ENCODE peak calls at places on chromosomes 13 and 19, in seven cellular contexts. F is caudate nucleus; Z is endodermal cell; Q is heart right ventricle; L is CD4-positive, alpha-beta T cell; G is mesendoderm; V is GM23248. P is an unnamed sample.
A peak's percentile ranks its signal among the peaks of the same experiment; 100 is the strongest.

GRCh38 chr19:53158119-53158656 is 665 bp downstream of the ZNF347 start:
- DNase-seq in Q (peak; percentile 47), G (peak; percentile 70), L (peak; percentile 1), Z (peak; percentile 76), V (peak; percentile 69), F (peak; percentile 12), P (peak; percentile 18)

GRCh38 chr19:5394907-5395505 is 54.4 kb upstream of the PTPRS start:
- DNase-seq in Z (no peak), L (no peak), F (no peak), V (no peak), G (no peak), Q (no peak), P (no peak)

GRCh38 chr13:35378939-35379338 is 97.5 kb downstream of the MAB21L1 start:
- DNase-seq in L (no peak), F (no peak), Z (no peak), G (no peak), Q (no peak), V (peak; percentile 26), P (no peak)

GRCh38 chr19:50461066-50461875 is 15.0 kb upstream of the EMC10 start:
- DNase-seq in G (peak; percentile 72), V (peak; percentile 79), Z (peak; percentile 90), L (peak; percentile 27), Q (peak; percentile 44), F (no peak), P (peak; percentile 26)

GRCh38 chr19:49985926-49986325 is 25.0 kb upstream of the SIGLEC11 start:
- DNase-seq in G (no peak), L (no peak), Z (no peak), V (no peak), F (no peak), Q (no peak), P (no peak)

GRCh38 chr19:48821633-48822032 is 10.8 kb upstream of the BCAT2 start:
- DNase-seq in F (no peak), G (no peak), V (no peak), Q (no peak), L (no peak), Z (no peak), P (no peak)

GRCh38 chr13:61880576-61881283 is 465.1 kb upstream of the PCDH20 start:
- DNase-seq in Q (no peak), G (peak; percentile 83), F (no peak), L (no peak), V (peak; percentile 6), Z (peak; percentile 75), P (no peak)

GRCh38 chr19:10871711-10872550 is 578 bp downstream of the CARM1 start:
- DNase-seq in Q (peak; percentile 47), G (no peak), L (peak; percentile 20), F (no peak), V (peak; percentile 62), Z (peak; percentile 71), P (peak; percentile 53)

GRCh38 chr19:47229674-47230121 is 1.3 kb downstream of the BBC3 start:
- DNase-seq in G (peak; percentile 51), Q (no peak), F (no peak), L (no peak), V (peak; percentile 57), Z (peak; percentile 73), P (peak; percentile 24)

GRCh38 chr13:112350300-112350699 is 25.9 kb upstream of the SPACA7 start:
- DNase-seq in V (no peak), Z (no peak), G (no peak), F (no peak), Q (no peak), L (no peak), P (no peak)

GRCh38 chr13:42007844-42008243 is 40.6 kb upstream of the DGKH start:
- DNase-seq in V (peak; percentile 56), Q (no peak), G (no peak), F (no peak), Z (no peak), L (no peak), P (no peak)

GRCh38 chr19:28655054-28655453 is 557.9 kb downstream of the UQCRFS1 start:
- DNase-seq in F (no peak), L (no peak), Q (no peak), V (no peak), G (no peak), Z (no peak), P (no peak)

GRCh38 chr13:114097504-114097892 is 34.9 kb downstream of the RASA3 start:
- DNase-seq in Z (no peak), G (no peak), F (no peak), Q (no peak), L (no peak), V (no peak), P (no peak)

GRCh38 chr13:39363393-39363792 is 239.6 kb downstream of the LHFPL6 start:
- DNase-seq in Q (no peak), L (no peak), V (no peak), F (no peak), Z (no peak), G (no peak), P (no peak)

GRCh38 chr13:51644649-51645048 is 60.4 kb downstream of the WDFY2 start:
- DNase-seq in V (peak; percentile 75), G (peak; percentile 25), L (no peak), Q (no peak), F (no peak), Z (no peak), P (no peak)

GRCh38 chr13:99312493-99312883 is 5.3 kb upstream of the GPR183 start:
- DNase-seq in Z (no peak), G (no peak), L (no peak), F (no peak), V (peak; percentile 99), Q (peak; percentile 55), P (peak; percentile 14)
- H3K27ac ChIP-seq in Z (no peak overlapping the region), G (no peak overlapping the region), L (no peak overlapping the region), F (peak overlapping the region; percentile 36), V (peak overlapping the region; percentile 94), Q (peak overlapping the region; percentile 20), P (no peak overlapping the region)

DNA sequence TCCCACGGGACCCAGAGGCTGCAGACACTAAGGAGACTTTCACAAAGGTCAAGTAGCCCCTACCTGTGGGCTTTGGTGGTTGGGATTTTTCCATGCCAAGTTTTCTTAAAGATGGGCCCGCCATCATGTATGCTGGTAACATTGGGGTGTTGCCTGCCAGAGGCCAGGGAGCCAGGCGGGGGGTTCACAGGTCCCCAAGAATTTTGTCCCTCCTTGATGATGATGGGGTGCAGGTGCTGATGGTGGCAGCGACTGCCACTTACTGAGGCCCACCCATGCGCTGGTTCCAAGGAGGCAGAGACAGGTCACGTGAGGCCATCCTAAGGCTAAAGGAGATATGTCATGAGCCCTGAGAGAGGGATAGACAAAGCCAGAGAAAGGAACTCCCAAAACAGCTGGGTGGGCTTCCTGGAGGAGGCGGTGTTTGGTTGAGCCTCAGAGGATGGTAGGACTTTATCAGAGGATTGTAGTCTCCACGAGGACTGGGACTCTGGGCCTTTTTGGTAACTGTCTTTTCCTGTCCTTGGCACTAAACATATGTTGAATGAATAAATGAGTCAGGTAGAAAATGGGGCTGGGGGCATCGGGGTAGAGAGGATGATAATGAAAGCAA is 14.4 kb downstream of the PLEKHF1 start:
- DNase-seq in F (no peak), Q (no peak), G (no peak), Z (no peak), V (no peak), L (no peak), P (no peak)
- H3K27ac ChIP-seq in F (no peak overlapping the region), Q (peak overlapping the region; percentile 90), G (no peak overlapping the region), Z (no peak overlapping the region), V (no peak overlapping the region), L (peak overlapping the region; percentile 29), P (peak overlapping the region; percentile 100)

DNA sequence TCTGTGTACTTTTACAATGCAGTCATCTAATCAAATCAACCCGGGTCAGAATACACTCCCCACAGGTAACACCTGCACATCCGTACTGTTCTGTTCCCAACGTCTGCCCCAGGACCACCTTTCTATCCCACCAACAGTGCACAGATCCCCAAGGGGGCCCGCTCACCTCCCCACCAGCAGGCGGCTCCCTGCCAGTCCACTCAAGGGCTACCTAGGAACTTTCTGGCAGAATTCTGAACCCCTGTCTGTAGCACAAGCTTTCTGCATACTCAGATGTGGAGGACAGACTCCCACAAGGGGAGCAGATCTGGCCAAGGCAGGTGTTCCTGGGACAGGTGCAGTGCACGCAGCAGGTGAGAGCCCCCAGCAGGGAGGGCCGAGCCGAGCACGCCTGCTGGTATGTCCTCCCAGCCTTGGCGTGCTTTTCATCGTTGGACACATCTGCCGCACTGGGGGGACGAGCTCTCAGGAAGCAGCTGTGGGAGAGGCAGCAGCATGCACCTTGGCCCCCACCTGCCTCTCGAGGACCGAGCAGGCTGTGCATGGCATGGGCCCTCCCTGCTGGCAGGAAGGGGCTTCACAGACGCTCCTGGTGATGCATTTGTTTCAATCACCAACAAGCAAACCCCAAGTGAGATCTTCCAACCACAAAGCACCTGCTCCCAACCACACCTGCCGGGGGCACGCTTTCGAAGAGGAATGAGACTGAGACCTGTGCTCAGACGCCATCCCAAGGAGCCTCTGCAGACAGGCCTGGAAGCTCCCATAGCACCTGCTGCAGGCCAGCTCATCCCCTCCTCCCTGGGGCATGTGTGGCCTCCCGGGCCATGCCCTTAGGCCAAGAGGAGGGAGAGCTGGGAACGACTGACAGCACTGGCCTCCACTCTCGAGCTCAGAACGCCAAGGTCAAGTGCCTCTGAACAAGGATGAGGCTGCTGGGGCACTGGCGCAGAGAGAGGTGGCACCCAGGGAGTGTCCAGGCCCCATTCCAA is 35.9 kb downstream of the RAB20 start:
- DNase-seq in L (no peak), G (no peak), Q (peak; percentile 54), F (no peak), V (no peak), Z (no peak), P (no peak)
- H3K27ac ChIP-seq in L (no peak overlapping the region), G (no peak overlapping the region), Q (peak overlapping the region; percentile 88), F (no peak overlapping the region), V (no peak overlapping the region), Z (no peak overlapping the region), P (no peak overlapping the region)

DNA sequence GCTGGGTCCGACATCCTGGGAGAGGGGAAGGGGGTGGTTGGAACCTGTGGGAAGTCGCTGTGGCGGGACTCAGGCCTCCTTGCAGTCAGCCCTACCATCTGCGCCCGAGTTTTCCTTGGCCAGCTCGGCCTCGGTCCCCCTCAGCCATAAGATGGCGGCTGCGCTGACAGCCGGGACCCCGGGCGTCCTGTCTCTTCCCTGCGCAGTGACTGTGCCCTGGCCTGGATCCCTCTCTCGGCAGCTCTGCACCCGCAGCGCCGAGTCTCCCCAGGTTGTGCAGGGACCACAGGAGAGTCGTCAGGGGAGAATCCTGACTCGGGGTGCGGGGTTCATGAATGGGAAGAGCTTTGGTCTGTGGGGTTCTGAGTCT is 345 bp downstream of the ZNF257 start:
- DNase-seq in L (no peak), F (no peak), G (no peak), Q (no peak), V (peak; percentile 6), Z (no peak), P (no peak)
- H3K27ac ChIP-seq in L (no peak overlapping the region), F (no peak overlapping the region), G (no peak overlapping the region), Q (peak overlapping the region; percentile 15), V (no peak overlapping the region), Z (no peak overlapping the region), P (no peak overlapping the region)

GRCh38 chr13:48377857-48378256 is 35.1 kb downstream of the LPAR6 start:
- DNase-seq in V (no peak), G (no peak), F (no peak), L (no peak), Q (no peak), Z (no peak), P (no peak)
- H3K27ac ChIP-seq in V (no peak overlapping the region), G (no peak overlapping the region), F (no peak overlapping the region), L (no peak overlapping the region), Q (no peak overlapping the region), Z (no peak overlapping the region), P (no peak overlapping the region)